ENCODE peak calls at places on chromosomes 13 and 19, in four cellular contexts. F is ELR, U is NB4, B is heart right ventricle. P is an unnamed sample.

GRCh38 chr13:95059306-95059705 is 241.9 kb downstream of the ABCC4 start:
- DNase-seq in U (no peak), B (no peak), F (no peak), P (no peak)

GRCh38 chr19:49774969-49775368 is 8.2 kb downstream of the AP2A1 start:
- DNase-seq in F (no peak), B (no peak), U (no peak), P (no peak)

GRCh38 chr13:114161644-114162532 is 17.2 kb upstream of the CFAP97D2 start:
- DNase-seq in F (peak; percentile 29), B (no peak), U (peak; percentile 82), P (no peak)

GRCh38 chr13:46648166-46648607 is 95.2 kb downstream of the LRCH1 start:
- DNase-seq in B (no peak), F (no peak), U (peak; percentile 45), P (peak; percentile 37)

GRCh38 chr19:41134616-41135015 is 20.4 kb downstream of the CYP2F1 start:
- DNase-seq in U (no peak), B (no peak), F (no peak), P (no peak)

GRCh38 chr13:113361406-113361805 is 2.5 kb downstream of the GRTP1 start:
- DNase-seq in U (no peak), F (no peak), B (no peak), P (no peak)

GRCh38 chr13:49342404-49342803 is 94.7 kb downstream of the CDADC1 start:
- DNase-seq in U (no peak), F (no peak), B (no peak), P (no peak)

GRCh38 chr13:114089341-114089740 is 43.1 kb downstream of the RASA3 start:
- DNase-seq in B (no peak), U (no peak), F (no peak), P (no peak)

GRCh38 chr13:83086948-83087347 is 795.3 kb downstream of the SLITRK1 start:
- DNase-seq in F (no peak), U (no peak), B (no peak), P (no peak)

GRCh38 chr19:44604241-44604640 is 9.1 kb upstream of the IGSF23 start:
- DNase-seq in U (no peak), B (no peak), F (no peak), P (no peak)

GRCh38 chr19:15488489-15489226 is 9.4 kb upstream of the PGLYRP2 start:
- DNase-seq in F (no peak), U (no peak), B (peak; percentile 49), P (no peak)

GRCh38 chr13:90414691-90415596 is 932.5 kb upstream of the MIR17HG start:
- DNase-seq in F (peak; percentile 81), U (peak; percentile 12), B (no peak), P (peak; percentile 76)

GRCh38 chr19:12970070-12970820 is 869 bp downstream of the DAND5 start:
- DNase-seq in F (no peak), U (no peak), B (no peak), P (no peak)

GRCh38 chr13:94470126-94470525 is 9.4 kb downstream of the DCT start:
- DNase-seq in F (no peak), U (no peak), B (no peak), P (no peak)

GRCh38 chr19:807627-808175 is 10.4 kb downstream of the PTBP1 start:
- DNase-seq in F (no peak), U (no peak), B (no peak), P (no peak)

GRCh38 chr19:47661161-47661560 is 52.1 kb upstream of the EHD2 start:
- DNase-seq in F (no peak), U (no peak), B (no peak), P (no peak)

GRCh38 chr13:59398127-59398526 is 765.6 kb downstream of the DIAPH3 start:
- DNase-seq in B (peak; percentile 22), U (peak; percentile 8), F (no peak), P (no peak)

GRCh38 chr19:33194884-33195710 is 967 bp downstream of the LRP3 start:
- DNase-seq in F (peak; percentile 50), U (peak; percentile 49), B (no peak), P (no peak)

GRCh38 chr13:21232196-21232595 is 55.7 kb downstream of the MRPL57 start:
- DNase-seq in F (no peak), U (peak; percentile 50), B (no peak), P (peak; percentile 63)

GRCh38 chr19:29245221-29245620 is 32.3 kb upstream of the UQCRFS1 start:
- DNase-seq in F (no peak), B (no peak), U (no peak), P (no peak)

GRCh38 chr19:33254245-33254824 is 28.7 kb upstream of the SLC7A10 start:
- DNase-seq in F (no peak), B (no peak), U (peak; percentile 82), P (no peak)

GRCh38 chr19:34314437-34315313 is 50.3 kb upstream of the GPI start:
- DNase-seq in B (no peak), U (no peak), F (no peak), P (no peak)

GRCh38 chr13:100523994-100524393 is 64.6 kb downstream of the GGACT start:
- DNase-seq in U (no peak), F (no peak), B (no peak), P (no peak)

GRCh38 chr19:8022275-8022674 is 16.8 kb upstream of the ELAVL1 start:
- DNase-seq in B (no peak), F (no peak), U (no peak), P (no peak)

GRCh38 chr13:44648392-44649117 is 72.4 kb upstream of the TSC22D1 start:
- DNase-seq in F (peak; percentile 29), U (peak; percentile 5), B (no peak), P (peak; percentile 46)

GRCh38 chr19:18701250-18701608 is 17.7 kb downstream of the CRTC1 start:
- DNase-seq in F (no peak), U (no peak), B (no peak), P (no peak)

GRCh38 chr13:59458908-59459579 is 704.7 kb downstream of the DIAPH3 start:
- DNase-seq in F (peak; percentile 47), U (no peak), B (peak; percentile 19), P (peak; percentile 14)

GRCh38 chr19:35284153-35285140 is 2.1 kb downstream of the HAMP start:
- DNase-seq in U (no peak), F (no peak), B (no peak), P (no peak)

GRCh38 chr13:59061621-59062020 is 1102.1 kb downstream of the DIAPH3 start:
- DNase-seq in U (no peak), B (no peak), F (no peak), P (no peak)

GRCh38 chr13:93794197-93794885 is 567.7 kb downstream of the GPC6 start:
- DNase-seq in U (no peak), F (no peak), B (no peak), P (peak; percentile 21)

GRCh38 chr13:25864116-25864515 is 187.7 kb downstream of the SHISA2 start:
- DNase-seq in B (no peak), U (no peak), F (no peak), P (no peak)

GRCh38 chr19:46384396-46384795 is 29.0 kb downstream of the CCDC8 start:
- DNase-seq in U (no peak), B (peak; percentile 46), F (no peak), P (no peak)

GRCh38 chr19:8663920-8664670 is 33.7 kb downstream of the NFILZ start:
- DNase-seq in B (no peak), F (no peak), U (peak; percentile 100), P (no peak)

P was measured in HCEC 1CT.